ENCODE peak calls at places on chromosomes 11 and 22, in seven cellular contexts. B is effector memory CD4-positive, alpha-beta T cell; C is dorsolateral prefrontal cortex; J is neural progenitor cell; E is ovary; F is body of pancreas; P is upper lobe of right lung. O is an unnamed sample.

GRCh38 chr11:112617977-112618829 is 343.0 kb upstream of the NCAM1 start:
- DNase-seq in J (no peak), E (no peak), C (no peak), P (no peak), B (no peak), F (no peak), O (no peak)

GRCh38 chr11:614583-615452 is 932 bp downstream of the IRF7 start:
- DNase-seq in F (peak; percentile 66), C (peak; percentile 59), E (peak; percentile 51), J (peak; percentile 16), B (no peak), P (peak; percentile 77), O (no peak)

GRCh38 chr22:28048529-28048928 is 129.5 kb upstream of the PITPNB start:
- DNase-seq in F (no peak), J (no peak), E (no peak), B (no peak), P (no peak), C (no peak), O (no peak)

GRCh38 chr11:86802601-86803051 is 2.3 kb downstream of the PRSS23 start:
- DNase-seq in E (no peak), B (no peak), C (no peak), P (no peak), F (peak; percentile 39), J (peak; percentile 77), O (no peak)

GRCh38 chr11:36288442-36289225 is 590 bp downstream of the COMMD9 start:
- DNase-seq in P (no peak), C (no peak), E (no peak), B (no peak), J (no peak), F (no peak), O (no peak)

GRCh38 chr11:12526789-12527188 is 147.4 kb upstream of the TEAD1 start:
- DNase-seq in J (no peak), F (no peak), E (no peak), B (no peak), C (no peak), P (no peak), O (no peak)

GRCh38 chr11:64754124-64754918 is 5.5 kb downstream of the PYGM start:
- DNase-seq in J (no peak), B (no peak), C (no peak), P (peak; percentile 55), F (no peak), E (no peak), O (no peak)

GRCh38 chr11:659532-660085 is 22.5 kb downstream of the DRD4 start:
- DNase-seq in F (no peak), P (no peak), J (no peak), B (no peak), C (no peak), E (no peak), O (no peak)

GRCh38 chr11:12585861-12586260 is 88.4 kb upstream of the TEAD1 start:
- DNase-seq in P (no peak), F (peak; percentile 6), J (no peak), C (no peak), E (no peak), B (no peak), O (no peak)

GRCh38 chr11:121557348-121557747 is 104.6 kb upstream of the SORL1-AS1 start:
- DNase-seq in E (no peak), J (no peak), C (no peak), P (no peak), F (no peak), B (no peak), O (no peak)

GRCh38 chr22:17403906-17404305 is 34.6 kb downstream of the CECR2 start:
- DNase-seq in P (no peak), B (no peak), J (no peak), C (no peak), E (no peak), F (no peak), O (no peak)

GRCh38 chr22:24178021-24178431 is 3.3 kb upstream of the SUSD2 start:
- DNase-seq in B (no peak), J (no peak), F (no peak), E (peak; percentile 21), P (no peak), C (no peak), O (no peak)

GRCh38 chr11:88169481-88169880 is 5.8 kb downstream of the RAB38 start:
- DNase-seq in B (no peak), J (no peak), C (no peak), F (no peak), E (no peak), P (no peak), O (no peak)

GRCh38 chr22:35352214-35353111 is 28.4 kb upstream of the HMOX1 start:
- DNase-seq in J (peak; percentile 74), B (no peak), E (peak; percentile 35), C (no peak), F (peak; percentile 70), P (peak; percentile 90), O (peak; percentile 75)

GRCh38 chr11:47607380-47607779 is 13.2 kb upstream of the C1QTNF4 start:
- DNase-seq in J (no peak), P (no peak), E (no peak), C (no peak), F (peak; percentile 29), B (no peak), O (no peak)

GRCh38 chr11:122690801-122691649 is 35.5 kb downstream of the UBASH3B start:
- DNase-seq in C (no peak), P (no peak), B (no peak), E (no peak), F (no peak), J (peak; percentile 18), O (no peak)

GRCh38 chr22:46563381-46564083 is 26.1 kb upstream of the CELSR1 start:
- DNase-seq in F (peak; percentile 88), C (peak; percentile 64), B (peak; percentile 49), J (peak; percentile 82), P (peak; percentile 90), E (peak; percentile 61), O (peak; percentile 62)

GRCh38 chr11:16402654-16403447 is 46.5 kb upstream of the SOX6 start:
- DNase-seq in C (no peak), F (no peak), J (peak; percentile 58), B (no peak), E (no peak), P (no peak), O (peak; percentile 5)

GRCh38 chr22:45682069-45682468 is 10.4 kb downstream of the ATXN10 start:
- DNase-seq in P (no peak), F (no peak), C (no peak), J (no peak), E (no peak), B (no peak), O (no peak)

GRCh38 chr22:50218996-50219727 is 18.4 kb downstream of the SELENOO start:
- DNase-seq in B (no peak), F (peak; percentile 97), E (peak; percentile 93), J (no peak), P (peak; percentile 93), C (peak; percentile 73), O (no peak)

GRCh38 chr11:65429724-65430405 is 7.3 kb downstream of the NEAT1 start:
- DNase-seq in P (peak; percentile 87), E (peak; percentile 80), F (peak; percentile 82), J (no peak), C (peak; percentile 33), B (no peak), O (no peak)

GRCh38 chr11:117281159-117281558 is 10.0 kb upstream of the BACE1-AS start:
- DNase-seq in J (no peak), P (no peak), B (no peak), E (no peak), F (no peak), C (no peak), O (no peak)
- H3K27ac ChIP-seq in J (no peak overlapping the region), P (peak overlapping the region; percentile 55), B (no peak overlapping the region), E (no peak overlapping the region), F (peak overlapping the region; percentile 8), C (no peak overlapping the region), O (no peak overlapping the region)

GRCh38 chr11:62133328-62134065 is 9.7 kb downstream of the INCENP start:
- DNase-seq in C (no peak), P (no peak), F (no peak), B (no peak), E (no peak), J (no peak), O (no peak)
- H3K27ac ChIP-seq in C (no peak overlapping the region), P (no peak overlapping the region), F (no peak overlapping the region), B (no peak overlapping the region), E (no peak overlapping the region), J (no peak overlapping the region), O (peak overlapping the region; percentile 35)

GRCh38 chr11:33025339-33025722 is 9.7 kb downstream of the DEPDC7 start:
- DNase-seq in P (no peak), J (no peak), B (no peak), E (no peak), C (no peak), F (no peak), O (no peak)

GRCh38 chr11:33027846-33028536 is 11.4 kb upstream of the TCP11L1 start:
- DNase-seq in B (no peak), J (no peak), P (no peak), F (no peak), E (no peak), C (no peak), O (no peak)

GRCh38 chr11:33021937-33022336 is 6.3 kb downstream of the DEPDC7 start:
- DNase-seq in E (no peak), F (no peak), C (no peak), B (no peak), J (no peak), P (no peak), O (no peak)

GRCh38 chr11:33028537-33028914 is 10.8 kb upstream of the TCP11L1 start:
- DNase-seq in F (no peak), E (no peak), J (no peak), P (no peak), B (no peak), C (no peak), O (no peak)

DNA sequence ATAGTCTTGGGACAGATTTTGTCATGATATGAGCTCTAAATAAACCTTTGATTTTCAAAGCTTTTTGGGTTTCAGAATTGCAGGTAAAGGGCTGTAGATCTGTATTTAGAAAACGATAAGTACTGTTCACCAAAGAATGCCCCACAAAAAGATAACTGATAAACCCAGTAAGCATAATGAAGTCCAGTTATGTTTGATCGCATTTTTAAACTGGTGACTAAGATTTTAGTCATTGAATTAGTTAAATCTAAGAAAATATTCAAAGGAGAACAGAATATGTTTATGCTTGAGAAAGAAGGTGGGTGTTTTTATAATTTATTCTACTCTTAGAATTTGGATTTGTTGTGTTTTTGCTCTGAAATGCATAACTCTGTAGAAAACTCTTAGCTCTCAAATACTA is 11.6 kb downstream of the DEPDC7 start:
- DNase-seq in C (no peak), E (no peak), B (no peak), F (no peak), P (no peak), J (no peak), O (no peak)
- H3K27ac ChIP-seq in C (peak overlapping the region; percentile 72), E (no peak overlapping the region), B (no peak overlapping the region), F (no peak overlapping the region), P (no peak overlapping the region), J (no peak overlapping the region), O (peak overlapping the region; percentile 41)

GRCh38 chr11:2679011-2679676 is 20.6 kb downstream of the KCNQ1OT1 start:
- DNase-seq in C (no peak), J (no peak), B (no peak), F (no peak), P (no peak), E (no peak), O (no peak)

GRCh38 chr11:2674681-2675131 is 25.1 kb downstream of the KCNQ1OT1 start:
- DNase-seq in E (peak; percentile 50), J (peak; percentile 22), F (peak; percentile 52), P (no peak), B (no peak), C (no peak), O (peak; percentile 74)

GRCh38 chr11:2678396-2678795 is 21.4 kb downstream of the KCNQ1OT1 start:
- DNase-seq in F (no peak), P (no peak), C (no peak), B (no peak), E (no peak), J (no peak), O (no peak)

GRCh38 chr11:2675540-2675939 is 24.3 kb downstream of the KCNQ1OT1 start:
- DNase-seq in J (no peak), E (no peak), F (peak; percentile 5), P (peak; percentile 29), B (no peak), C (no peak), O (no peak)

GRCh38 chr11:2677127-2677526 is 22.7 kb downstream of the KCNQ1OT1 start:
- DNase-seq in P (no peak), C (no peak), J (no peak), B (no peak), E (no peak), F (no peak), O (no peak)
- H3K27ac ChIP-seq in P (no peak overlapping the region), C (no peak overlapping the region), J (no peak overlapping the region), B (no peak overlapping the region), E (no peak overlapping the region), F (peak overlapping the region; percentile 14), O (no peak overlapping the region)

O was measured in substantia nigra.